ENCODE peak calls at places on chromosomes 1 and 21, in ten cellular contexts. P is upper lobe of left lung, J is K562, R is HCT116, S is transverse colon, U is sigmoid colon, H is stomach, X is vagina, F is breast epithelium, I is suprapubic skin. K is an unnamed sample.

GRCh38 chr1:110259770-110260169 is 49.7 kb downstream of the KCNC4 start:
- DNase-seq in I (no peak), X (peak; percentile 25), S (no peak), R (no peak), H (no peak), P (no peak), F (no peak), J (no peak), U (no peak), K (no peak)

GRCh38 chr1:110069302-110070281 is 880 bp downstream of the ALX3 start:
- DNase-seq in U (no peak), R (no peak), S (no peak), I (no peak), F (no peak), H (no peak), X (no peak), J (no peak), P (peak; percentile 83), K (peak; percentile 74)

GRCh38 chr1:240149488-240150094 is 57.9 kb downstream of the FMN2 start:
- DNase-seq in U (no peak), R (no peak), F (no peak), H (no peak), S (no peak), I (no peak), P (no peak), X (no peak), J (peak; percentile 37), K (no peak)

GRCh38 chr1:217534566-217534965 is 96.3 kb downstream of the GPATCH2 start:
- DNase-seq in H (no peak), S (no peak), R (no peak), F (no peak), U (no peak), P (no peak), J (no peak), I (no peak), X (no peak), K (no peak)

GRCh38 chr1:64242895-64243756 is 39.7 kb downstream of the UBE2U start:
- DNase-seq in H (no peak), U (no peak), P (no peak), X (no peak), I (no peak), R (peak; percentile 40), F (no peak), J (peak; percentile 7), S (no peak), K (no peak)

GRCh38 chr1:153515504-153516394 is 20.0 kb downstream of the S100A6 start:
- DNase-seq in I (no peak), U (no peak), X (peak; percentile 96), H (peak; percentile 69), J (peak; percentile 57), S (peak; percentile 91), F (no peak), P (no peak), R (no peak), K (peak; percentile 73)

GRCh38 chr1:225362805-225363204 is 65.0 kb downstream of the LBR start:
- DNase-seq in F (no peak), X (no peak), J (no peak), P (no peak), S (no peak), H (no peak), I (no peak), U (no peak), R (no peak), K (no peak)

GRCh38 chr21:26116456-26117011 is 54.0 kb downstream of the APP start:
- DNase-seq in X (no peak), J (no peak), S (no peak), F (no peak), P (no peak), U (no peak), I (no peak), H (no peak), R (no peak), K (no peak)

GRCh38 chr1:201214886-201215285 is 24.3 kb downstream of the IGFN1 start:
- DNase-seq in S (no peak), X (no peak), J (no peak), I (peak; percentile 44), P (no peak), F (no peak), R (no peak), U (no peak), H (peak; percentile 17), K (peak; percentile 50)

GRCh38 chr1:30807318-30808066 is 49.9 kb upstream of the LAPTM5 start:
- DNase-seq in U (no peak), H (no peak), R (no peak), J (no peak), I (no peak), S (no peak), P (peak; percentile 87), X (no peak), F (no peak), K (no peak)

GRCh38 chr1:204426474-204426873 is 14.9 kb upstream of the PPP1R15B start:
- DNase-seq in J (no peak), P (no peak), U (no peak), F (no peak), S (no peak), H (no peak), R (no peak), I (no peak), X (no peak), K (no peak)

DNA sequence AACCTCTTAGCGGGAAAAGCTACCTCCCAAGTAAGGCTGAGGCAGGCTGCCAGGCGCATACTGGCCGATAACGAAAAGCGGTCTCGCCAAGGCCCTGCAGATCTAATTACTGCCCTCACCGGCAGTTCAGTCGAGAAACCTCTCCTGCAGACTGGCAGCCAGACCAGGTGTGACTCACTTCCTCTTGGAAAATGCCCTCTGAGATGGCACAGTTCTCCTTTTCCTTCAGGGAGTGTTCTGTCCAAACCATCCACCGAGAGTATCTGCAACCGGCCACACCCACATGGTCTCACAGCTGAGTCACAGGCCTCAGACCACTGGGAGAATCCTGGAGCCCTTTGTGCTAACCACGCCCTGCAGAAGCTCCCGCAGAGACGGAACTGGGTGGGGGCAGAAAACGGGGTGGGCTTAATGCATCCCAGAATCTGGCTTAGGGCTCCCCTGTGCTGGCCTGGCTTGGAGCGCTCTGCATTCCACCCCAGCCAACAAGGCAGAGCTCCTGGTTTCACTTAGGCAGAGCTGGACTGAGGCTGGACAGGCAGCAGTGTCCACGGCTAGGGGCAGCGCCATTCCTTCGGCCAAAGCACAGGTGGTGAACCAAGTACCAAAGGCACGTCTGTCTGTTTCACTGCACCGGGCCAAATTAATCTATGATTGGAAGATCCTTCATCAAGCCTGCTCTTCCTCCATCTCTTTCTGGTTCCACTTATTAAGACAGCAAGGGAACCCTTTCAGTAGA is 1.1 kb downstream of the S100A10 start:
- DNase-seq in P (peak; percentile 73), H (peak; percentile 92), J (peak; percentile 80), I (peak; percentile 93), X (no peak), R (peak; percentile 99), S (peak; percentile 89), F (peak; percentile 78), U (peak; percentile 92), K (peak; percentile 74)
- TF ChIP-seq POLR2AphosphoS5 in P (peak; percentile 77), H (peak; percentile 81), J (no peak), I (peak; percentile 39), X (peak; percentile 88), R (peak; percentile 87), S (peak; percentile 95), F (no peak), U (peak; percentile 66), K (peak; percentile 26)

DNA sequence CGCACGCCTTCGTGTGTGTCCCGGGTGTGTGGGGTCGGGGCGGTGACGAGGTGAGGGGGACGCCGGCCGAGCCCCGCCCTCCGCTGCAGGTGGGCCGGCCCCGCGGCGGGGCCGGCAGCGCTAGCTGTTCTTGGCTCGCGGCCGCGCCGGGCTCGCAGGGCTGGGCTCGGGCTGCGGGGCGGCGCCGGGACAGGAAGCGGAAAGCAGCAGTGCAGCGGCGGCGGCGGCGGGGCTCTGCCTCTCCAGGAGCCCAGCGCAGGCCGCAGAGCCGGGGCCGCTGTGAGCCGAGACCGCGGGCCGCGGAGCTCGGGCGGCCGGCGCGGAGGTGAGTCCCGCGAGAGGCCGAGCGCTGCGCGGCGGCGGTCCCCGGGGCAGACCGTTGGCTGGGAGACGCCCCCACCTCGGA is at the start of gene VANGL1:
- DNase-seq in J (peak; percentile 87), X (no peak), I (no peak), R (no peak), P (peak; percentile 95), U (peak; percentile 81), F (no peak), S (peak; percentile 73), H (peak; percentile 81), K (peak; percentile 88)
- TF ChIP-seq POLR2A in J (no peak), X (no peak), I (no peak), R (peak; percentile 53), P (no peak), U (no peak), F (no peak), S (no peak), H (no peak), K (no peak)

DNA sequence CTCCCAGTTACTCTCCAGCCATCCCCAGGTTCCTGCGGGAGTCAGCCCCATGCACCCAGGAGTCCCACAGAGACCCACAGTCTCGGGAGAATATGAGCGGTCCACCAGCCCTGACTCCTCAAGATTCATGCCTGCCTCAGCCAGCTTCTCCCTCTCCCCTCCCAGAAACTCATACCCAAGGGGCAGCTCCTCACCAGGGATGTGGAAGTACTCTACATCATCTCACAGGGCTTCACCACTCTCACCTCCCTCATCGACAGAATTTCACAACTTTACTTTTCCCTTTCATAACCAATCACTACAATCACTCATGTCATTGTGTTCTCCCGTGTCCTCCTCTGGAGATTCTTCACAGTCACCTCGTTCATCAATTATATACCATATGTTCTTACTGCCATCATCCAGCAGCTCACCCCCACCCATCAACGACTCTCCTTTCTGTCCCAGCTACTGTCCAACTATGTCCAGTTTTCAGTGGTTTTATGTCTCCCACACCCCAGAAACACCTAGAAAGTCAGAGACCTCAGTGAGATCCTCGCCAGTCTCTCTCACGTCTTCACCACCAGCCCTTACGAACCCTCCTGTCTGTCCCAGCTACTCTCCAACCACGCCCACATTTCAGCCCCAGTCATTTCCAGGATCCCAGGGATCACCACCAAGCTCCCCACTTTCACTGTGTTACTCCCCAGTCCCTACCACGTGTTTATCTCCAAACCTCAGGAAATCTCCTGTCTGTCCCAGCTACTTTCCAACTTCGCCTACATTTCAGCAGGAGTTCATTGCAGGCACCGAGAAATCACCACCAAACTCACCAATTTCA is 1530.1 kb upstream of the TPTE start:
- DNase-seq in I (no peak), R (no peak), F (no peak), X (no peak), S (no peak), J (peak; percentile 87), H (no peak), P (no peak), U (peak; percentile 60), K (no peak)
- H3K9me3 ChIP-seq in I (peaks cover 16% of the 10 kb centered on the region), R (peaks cover 11% of the 10 kb centered on the region), F (peaks cover 3% of the 10 kb centered on the region), X (no peaks in the 10 kb centered on the region), S (peaks cover 14% of the 10 kb centered on the region), J (no peaks in the 10 kb centered on the region), H (peaks cover 69% of the 10 kb centered on the region), P (peaks cover 5% of the 10 kb centered on the region), U (no peaks in the 10 kb centered on the region), K (peaks cover 13% of the 10 kb centered on the region)

DNA sequence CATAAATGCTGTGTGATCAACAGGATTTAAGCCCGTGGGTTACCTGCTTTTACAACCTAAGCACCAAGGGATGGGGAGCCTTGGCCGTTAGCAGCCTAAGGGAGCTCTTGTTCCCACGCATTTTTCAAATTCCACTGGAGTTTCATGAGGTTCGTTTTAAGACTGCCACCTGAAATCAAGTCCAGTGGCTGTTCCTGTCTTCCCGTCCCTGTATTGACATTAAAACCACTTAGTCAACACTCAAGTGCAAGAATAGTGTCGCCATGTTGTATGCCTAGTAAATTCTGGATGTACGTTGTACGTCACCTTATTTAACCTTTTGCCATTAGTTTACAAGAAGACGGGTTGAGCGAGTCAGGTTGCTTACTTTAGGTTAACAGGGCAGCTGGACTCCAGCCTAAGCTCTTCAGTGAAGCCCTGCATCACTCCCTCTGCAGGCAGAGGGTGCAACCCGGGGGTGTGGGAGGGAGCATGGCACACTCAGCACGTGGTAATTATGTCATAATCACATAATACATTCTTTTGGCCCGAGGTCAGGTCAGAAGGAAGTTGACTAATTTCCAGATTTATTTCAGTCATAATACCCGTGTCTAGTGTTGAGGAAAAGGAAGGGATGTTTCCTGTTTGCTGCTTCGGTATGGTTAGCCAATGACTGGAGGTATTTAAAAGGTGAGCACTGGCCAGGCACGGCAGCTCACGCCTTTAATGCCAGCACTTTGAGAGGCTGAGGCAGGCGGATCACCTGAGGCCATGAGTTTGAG is 42.5 kb downstream of the CNST start:
- DNase-seq in H (peak; percentile 93), P (no peak), F (peak; percentile 86), R (peak; percentile 56), X (no peak), J (no peak), U (peak; percentile 82), I (no peak), S (peak; percentile 76), K (no peak)
- TF ChIP-seq POLR2AphosphoS5 in H (peak; percentile 93), P (peak; percentile 87), F (peak; percentile 82), R (peak; percentile 34), X (peak; percentile 59), J (no peak), U (peak; percentile 72), I (peak; percentile 81), S (peak; percentile 51), K (peak; percentile 60)

K was measured in spleen.